ENCODE peak calls at places on chromosome 7, in five cellular contexts. U, L, I, Y and G are unnamed samples.

GRCh38 chr7:130513447-130513846 is 21.6 kb downstream of the MEST start:
- DNase-seq in U (no peak), L (no peak), I (no peak), Y (no peak), G (no peak)

GRCh38 chr7:82713506-82713905 is 269.9 kb upstream of the CACNA2D1 start:
- DNase-seq in U (no peak), L (no peak), I (no peak), Y (no peak), G (no peak)

GRCh38 chr7:81641873-81642272 is 128.0 kb downstream of the HGF start:
- DNase-seq in U (no peak), L (no peak), I (no peak), Y (no peak), G (no peak)

GRCh38 chr7:112411186-112411795 is 39.0 kb upstream of the IFRD1 start:
- DNase-seq in U (no peak), L (no peak), I (no peak), Y (peak), G (no peak)

GRCh38 chr7:45980973-45981372 is 59.9 kb upstream of the IGFBP3 start:
- DNase-seq in U (no peak), L (no peak), I (no peak), Y (no peak), G (no peak)

GRCh38 chr7:64802699-64803098 is 8.5 kb downstream of the ZNF138 start:
- DNase-seq in U (no peak), L (no peak), I (no peak), Y (peak), G (no peak)

GRCh38 chr7:98034044-98035035 is 44.3 kb upstream of the OCM2 start:
- DNase-seq in U (peak), L (no peak), I (no peak), Y (no peak), G (peak)

GRCh38 chr7:20270867-20271266 is 53.7 kb upstream of the MACC1 start:
- DNase-seq in U (no peak), L (no peak), I (no peak), Y (no peak), G (no peak)

GRCh38 chr7:76037310-76037709 is 10.5 kb downstream of the STYXL1 start:
- DNase-seq in U (no peak), L (no peak), I (no peak), Y (no peak), G (no peak)

GRCh38 chr7:105674200-105675030 is 93.1 kb upstream of the EFCAB10 start:
- DNase-seq in U (no peak), L (no peak), I (peak), Y (no peak), G (no peak)

GRCh38 chr7:50436133-50436802 is 13.9 kb downstream of the FIGNL1 start:
- DNase-seq in U (no peak), L (no peak), I (no peak), Y (no peak), G (no peak)

GRCh38 chr7:1176891-1177373 is 16.9 kb upstream of the ZFAND2A start:
- DNase-seq in U (peak), L (no peak), I (peak), Y (peak), G (peak)

GRCh38 chr7:1172666-1173523 is 12.9 kb upstream of the ZFAND2A start:
- DNase-seq in U (no peak), L (no peak), I (no peak), Y (no peak), G (no peak)

GRCh38 chr7:1174881-1175596 is 15.0 kb upstream of the ZFAND2A start:
- DNase-seq in U (no peak), L (no peak), I (no peak), Y (no peak), G (no peak)

GRCh38 chr7:1175597-1175966 is 15.6 kb upstream of the ZFAND2A start:
- DNase-seq in U (no peak), L (no peak), I (no peak), Y (no peak), G (no peak)

GRCh38 chr7:1175967-1176851 is 16.2 kb upstream of the ZFAND2A start:
- DNase-seq in U (peak), L (no peak), I (peak), Y (peak), G (peak)
- TF ChIP-seq CTCF in U (peak), L (peak), I (peak), Y (peak), G (peak)

GRCh38 chr7:42237162-42237821 is at the start of gene GLI3:
- DNase-seq in U (peak), L (no peak), I (peak), Y (peak), G (peak)
- TF ChIP-seq CTCF in U (no peak), L (peak), I (no peak), Y (no peak), G (no peak)

DNA sequence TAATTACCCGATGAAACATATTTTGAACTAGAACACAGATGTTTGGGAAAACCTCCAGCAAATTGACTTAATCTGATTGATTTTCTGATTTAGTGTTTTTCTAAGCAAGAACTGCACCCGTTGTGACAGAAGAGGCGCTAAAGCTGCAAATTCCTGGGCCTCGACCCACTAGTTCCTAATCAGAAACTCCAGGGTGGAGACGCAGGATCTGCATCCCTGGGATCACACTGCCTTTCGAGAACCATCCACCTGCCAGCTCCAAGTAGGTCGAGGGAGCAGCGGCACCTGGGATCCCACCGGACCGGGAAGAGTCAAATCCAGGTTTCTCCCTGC is 136.8 kb upstream of the CDCA7L start:
- DNase-seq in U (no peak), L (no peak), I (no peak), Y (no peak), G (no peak)
- TF ChIP-seq CTCF in U (no peak), L (no peak), I (no peak), Y (no peak), G (no peak)

DNA sequence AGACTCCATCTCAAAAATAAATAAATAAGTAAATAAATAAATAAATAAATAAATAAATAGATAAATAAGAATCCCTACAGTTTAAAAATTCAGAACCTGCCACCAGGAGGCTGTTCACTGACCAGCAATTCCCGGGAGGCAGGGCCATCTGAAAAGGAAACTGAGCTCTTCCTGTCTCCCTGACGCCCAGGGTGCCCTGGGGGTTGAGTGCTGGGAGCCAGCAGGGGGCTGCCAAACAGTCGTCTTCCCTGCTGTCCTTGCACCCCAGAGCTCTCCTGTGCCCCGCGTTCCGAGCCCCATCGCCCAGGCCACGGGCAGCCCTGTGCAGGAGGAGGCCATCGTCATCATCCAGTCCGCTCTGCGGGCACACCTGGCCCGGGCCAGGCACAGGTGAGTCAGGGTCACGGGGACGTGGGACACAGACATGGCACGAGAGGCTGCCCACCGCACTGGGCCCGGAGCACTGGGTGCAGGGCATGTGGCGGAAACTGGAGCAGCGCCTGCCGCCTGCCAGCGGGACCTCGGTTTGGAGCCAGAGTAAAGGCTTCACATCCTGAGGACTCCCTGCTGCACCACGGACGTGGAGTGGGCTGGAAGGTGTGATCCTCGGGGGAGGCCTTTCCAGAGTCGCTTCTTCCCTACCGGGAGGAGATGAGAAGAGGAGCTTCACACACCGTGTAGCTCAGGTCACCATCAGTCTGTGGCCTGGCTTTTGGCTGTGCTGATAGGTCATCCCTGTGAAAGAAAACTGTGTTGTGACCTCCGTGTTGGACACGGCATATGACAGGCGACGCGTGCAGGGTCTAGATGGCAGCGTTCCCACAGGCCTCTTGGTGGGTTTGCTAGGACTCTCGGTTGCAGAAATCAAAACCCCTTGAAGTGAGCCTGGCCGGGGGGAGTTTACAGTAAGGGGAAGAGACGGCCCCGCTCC is 25.9 kb upstream of the TTYH3 start:
- DNase-seq in U (no peak), L (no peak), I (no peak), Y (no peak), G (no peak)
- TF ChIP-seq CTCF in U (no peak), L (no peak), I (no peak), Y (no peak), G (no peak)

GRCh38 chr7:55173671-55174070 is 154.9 kb downstream of the EGFR start:
- DNase-seq in U (no peak), L (no peak), I (no peak), Y (no peak), G (no peak)
- TF ChIP-seq CTCF in U (no peak), L (no peak), I (no peak), Y (no peak), G (no peak)

GRCh38 chr7:47735431-47736345 is 153.8 kb upstream of the TNS3 start:
- DNase-seq in U (no peak), L (no peak), I (no peak), Y (no peak), G (no peak)
- TF ChIP-seq CTCF in U (no peak), L (no peak), I (no peak), Y (no peak), G (no peak)

DNA sequence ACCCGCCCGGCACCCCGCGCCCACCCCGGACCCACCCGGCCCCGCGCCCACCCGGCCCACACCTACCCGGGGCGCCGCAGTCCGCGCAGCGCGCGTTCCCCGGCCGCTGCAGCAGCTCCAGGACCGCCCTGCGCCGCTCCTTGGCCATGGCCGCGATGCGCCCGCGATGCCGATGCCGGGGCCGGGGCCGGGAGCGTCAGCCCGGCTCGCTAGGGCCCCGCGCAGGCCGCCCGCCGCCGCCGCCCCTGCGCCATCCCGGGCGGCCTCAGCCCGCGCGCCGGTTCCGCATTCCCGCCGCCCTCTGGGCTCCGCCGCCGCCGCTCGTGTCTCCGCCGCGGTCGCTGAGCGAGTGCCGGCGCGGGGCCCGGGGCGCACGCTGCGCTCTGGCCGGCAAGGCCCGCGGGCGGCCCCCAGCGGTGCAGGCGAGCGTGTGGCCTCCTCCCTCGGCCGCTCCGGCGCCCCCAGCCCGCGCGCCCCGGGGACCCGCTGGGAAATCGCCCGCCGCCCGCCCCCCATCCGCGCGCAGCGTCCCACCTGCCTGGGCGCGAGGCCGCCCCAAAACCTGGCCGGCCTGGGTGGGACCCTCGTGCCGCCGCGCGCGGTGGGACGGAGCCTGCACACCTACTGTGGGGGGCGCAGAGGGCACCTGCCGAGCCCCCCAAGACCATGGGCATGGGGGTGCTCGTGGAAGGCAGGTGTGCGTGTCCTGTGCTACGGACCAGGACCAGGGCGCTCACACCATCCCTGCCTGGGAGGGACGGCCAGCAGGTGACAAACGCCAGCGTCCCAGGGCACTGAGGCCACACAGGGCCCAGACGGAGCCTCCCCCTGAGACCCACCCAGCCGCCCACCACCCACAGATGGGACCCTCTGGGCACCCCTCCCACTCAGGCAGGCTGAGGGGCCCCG is at the start of gene ADAP1:
- DNase-seq in U (peak), L (no peak), I (peak), Y (peak), G (peak)
- TF ChIP-seq CTCF in U (no peak), L (peak), I (peak), Y (no peak), G (no peak)

GRCh38 chr7:113774182-113774807 is 144.5 kb downstream of the PPP1R3A start:
- DNase-seq in U (no peak), L (no peak), I (peak), Y (peak), G (peak)
- TF ChIP-seq CTCF in U (peak), L (peak), I (peak), Y (peak), G (peak)

GRCh38 chr7:2151235-2151634 is 81.5 kb downstream of the MAD1L1 start:
- DNase-seq in U (no peak), L (no peak), I (no peak), Y (no peak), G (no peak)
- TF ChIP-seq CTCF in U (no peak), L (no peak), I (no peak), Y (no peak), G (no peak)